ENCODE peak calls at places on chromosomes 1 and 21, in eight cellular contexts. Y is thoracic aorta; G is chondrocyte; B is activated CD8-positive, alpha-beta T cell treated with anti-CD3 and anti-CD28 coated beads for 36 hours; D is GM06990; E is fibroblast of pulmonary artery; N is D721Med; L is GM12864. V is an unnamed sample.

GRCh38 chr1:20552728-20553571 is 577 bp downstream of the FAM43B start:
- DNase-seq in Y (no peak), G (no peak), B (no peak), D (peak; percentile 34), E (peak; percentile 18), N (no peak), L (no peak), V (no peak)

GRCh38 chr21:38987551-38988210 is 182.0 kb downstream of the ETS2 start:
- DNase-seq in Y (no peak), G (no peak), B (no peak), D (no peak), E (no peak), N (no peak), L (no peak), V (no peak)

GRCh38 chr1:46508760-46509159 is 19.1 kb downstream of the DMBX1 start:
- DNase-seq in Y (no peak), G (no peak), B (no peak), D (no peak), E (no peak), N (no peak), L (no peak), V (no peak)

GRCh38 chr21:38712076-38712475 is 93.7 kb upstream of the ETS2 start:
- DNase-seq in Y (no peak), G (no peak), B (peak; percentile 18), D (no peak), E (peak; percentile 57), N (no peak), L (no peak), V (no peak)

GRCh38 chr1:68624233-68624632 is 127.4 kb upstream of the DEPDC1 start:
- DNase-seq in Y (no peak), G (no peak), B (no peak), D (no peak), E (peak; percentile 86), N (no peak), L (no peak), V (no peak)

GRCh38 chr1:166701603-166702090 is 137.6 kb upstream of the POGK start:
- DNase-seq in Y (no peak), G (no peak), B (no peak), D (no peak), E (no peak), N (peak; percentile 32), L (no peak), V (no peak)

GRCh38 chr1:63951076-63951946 is 177.5 kb downstream of the ROR1 start:
- DNase-seq in Y (no peak), G (no peak), B (no peak), D (no peak), E (peak; percentile 56), N (no peak), L (no peak), V (no peak)

GRCh38 chr21:15682977-15683376 is 46.8 kb upstream of the USP25 start:
- DNase-seq in Y (no peak), G (no peak), B (no peak), D (no peak), E (peak; percentile 79), N (no peak), L (no peak), V (no peak)

GRCh38 chr1:10152709-10153284 is 57.6 kb upstream of the KIF1B start:
- DNase-seq in Y (peak; percentile 8), G (no peak), B (peak; percentile 63), D (no peak), E (peak; percentile 67), N (no peak), L (no peak), V (no peak)

GRCh38 chr1:24386931-24387330 is 26.7 kb downstream of the STPG1 start:
- DNase-seq in Y (no peak), G (peak; percentile 30), B (no peak), D (no peak), E (no peak), N (no peak), L (no peak), V (no peak)

GRCh38 chr1:214708321-214708960 is 105.4 kb downstream of the CENPF start:
- DNase-seq in Y (no peak), G (no peak), B (no peak), D (no peak), E (no peak), N (no peak), L (no peak), V (no peak)

GRCh38 chr21:44866780-44867179 is 6.7 kb downstream of the PTTG1IP start:
- DNase-seq in Y (no peak), G (no peak), B (no peak), D (no peak), E (peak; percentile 73), N (no peak), L (no peak), V (no peak)

GRCh38 chr1:91591175-91591968 is 90.7 kb downstream of the CDC7 start:
- DNase-seq in Y (no peak), G (no peak), B (peak; percentile 24), D (no peak), E (no peak), N (no peak), L (no peak), V (no peak)

GRCh38 chr1:35315649-35316048 is 47.1 kb downstream of the ZMYM4 start:
- DNase-seq in Y (no peak), G (no peak), B (no peak), D (no peak), E (no peak), N (no peak), L (no peak), V (no peak)

GRCh38 chr1:221031890-221032222 is 152.6 kb downstream of the HLX start:
- DNase-seq in Y (no peak), G (no peak), B (no peak), D (no peak), E (peak; percentile 31), N (no peak), L (no peak), V (no peak)

GRCh38 chr21:38342734-38343133 is 85.9 kb downstream of the KCNJ15 start:
- DNase-seq in Y (no peak), G (no peak), B (no peak), D (no peak), E (no peak), N (no peak), L (no peak), V (no peak)

GRCh38 chr1:42923367-42924248 is 35.1 kb downstream of the SLC2A1 start:
- DNase-seq in Y (no peak), G (no peak), B (no peak), D (no peak), E (no peak), N (no peak), L (no peak), V (no peak)

GRCh38 chr1:56663846-56664245 is 18.7 kb downstream of the PRKAA2 start:
- DNase-seq in Y (no peak), G (no peak), B (no peak), D (no peak), E (no peak), N (no peak), L (no peak), V (no peak)

DNA sequence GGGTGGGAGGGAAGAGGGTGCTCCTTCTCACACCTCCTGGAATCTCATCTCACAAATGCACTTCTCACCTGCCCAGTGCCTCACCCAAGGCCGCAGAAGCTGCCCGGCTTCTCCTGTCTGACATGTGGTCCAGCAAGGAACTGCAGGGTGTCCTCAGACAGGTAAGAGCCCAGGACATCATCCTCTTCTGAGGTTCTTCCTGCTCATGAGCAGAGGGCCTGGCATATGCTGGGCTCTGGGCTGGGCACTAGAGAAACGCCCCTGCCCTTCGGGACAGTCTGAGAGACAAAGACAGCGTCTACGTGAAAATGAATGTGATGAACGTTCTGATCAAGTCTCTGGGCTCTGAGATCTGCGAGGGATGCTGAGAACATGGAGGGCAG is 42.4 kb downstream of the PKP1 start:
- DNase-seq in Y (no peak), G (no peak), B (no peak), D (no peak), E (no peak), N (no peak), L (no peak), V (no peak)
- TF ChIP-seq CTCF in Y (no peak), G (no peak), B (no peak), D (no peak), E (no peak), N (no peak), L (no peak), V (no peak)

GRCh38 chr21:42539931-42540343 is 26.3 kb downstream of the SLC37A1 start:
- DNase-seq in Y (no peak), G (no peak), B (no peak), D (no peak), E (no peak), N (no peak), L (no peak), V (no peak)
- TF ChIP-seq CTCF in Y (no peak), G (peak; percentile 39), B (no peak), D (peak; percentile 19), E (no peak), N (no peak), L (peak; percentile 13), V (no peak)

DNA sequence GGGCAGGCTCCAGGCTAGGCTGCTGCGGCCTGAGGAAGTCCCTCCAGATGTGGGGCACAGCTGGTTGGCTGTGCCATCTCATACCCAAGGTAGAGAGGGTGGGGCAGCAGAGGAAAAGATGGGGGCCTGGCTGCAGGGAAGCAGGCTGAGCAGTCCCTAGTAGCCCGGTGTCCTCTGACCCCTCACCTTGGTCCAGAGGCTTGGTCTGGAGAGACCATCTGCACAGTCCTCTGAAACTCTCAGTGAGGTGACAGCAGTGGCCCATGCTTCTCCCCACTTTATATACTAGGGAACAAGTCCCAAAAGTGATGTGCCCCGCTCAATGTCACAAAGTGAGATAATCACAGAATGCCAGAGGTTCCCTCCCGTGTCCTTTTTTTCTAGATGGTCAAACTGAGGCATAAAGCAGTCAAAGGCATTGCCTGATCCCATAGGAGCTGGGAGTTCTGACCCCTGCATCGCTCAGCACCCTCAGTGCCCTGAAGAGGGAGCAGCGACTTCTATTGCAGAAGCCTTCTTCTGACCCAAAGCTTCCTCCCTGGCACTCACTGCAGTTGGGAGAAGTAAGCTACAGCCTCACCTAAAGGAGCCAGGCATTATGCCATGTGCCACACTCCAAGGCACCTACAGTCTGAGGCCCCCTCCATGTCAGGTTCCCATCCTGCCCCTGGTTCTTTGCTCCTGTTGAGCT is 45.5 kb downstream of the TRABD2B start:
- DNase-seq in Y (no peak), G (no peak), B (no peak), D (no peak), E (no peak), N (no peak), L (no peak), V (no peak)
- TF ChIP-seq CTCF in Y (no peak), G (no peak), B (no peak), D (no peak), E (no peak), N (no peak), L (no peak), V (no peak)

DNA sequence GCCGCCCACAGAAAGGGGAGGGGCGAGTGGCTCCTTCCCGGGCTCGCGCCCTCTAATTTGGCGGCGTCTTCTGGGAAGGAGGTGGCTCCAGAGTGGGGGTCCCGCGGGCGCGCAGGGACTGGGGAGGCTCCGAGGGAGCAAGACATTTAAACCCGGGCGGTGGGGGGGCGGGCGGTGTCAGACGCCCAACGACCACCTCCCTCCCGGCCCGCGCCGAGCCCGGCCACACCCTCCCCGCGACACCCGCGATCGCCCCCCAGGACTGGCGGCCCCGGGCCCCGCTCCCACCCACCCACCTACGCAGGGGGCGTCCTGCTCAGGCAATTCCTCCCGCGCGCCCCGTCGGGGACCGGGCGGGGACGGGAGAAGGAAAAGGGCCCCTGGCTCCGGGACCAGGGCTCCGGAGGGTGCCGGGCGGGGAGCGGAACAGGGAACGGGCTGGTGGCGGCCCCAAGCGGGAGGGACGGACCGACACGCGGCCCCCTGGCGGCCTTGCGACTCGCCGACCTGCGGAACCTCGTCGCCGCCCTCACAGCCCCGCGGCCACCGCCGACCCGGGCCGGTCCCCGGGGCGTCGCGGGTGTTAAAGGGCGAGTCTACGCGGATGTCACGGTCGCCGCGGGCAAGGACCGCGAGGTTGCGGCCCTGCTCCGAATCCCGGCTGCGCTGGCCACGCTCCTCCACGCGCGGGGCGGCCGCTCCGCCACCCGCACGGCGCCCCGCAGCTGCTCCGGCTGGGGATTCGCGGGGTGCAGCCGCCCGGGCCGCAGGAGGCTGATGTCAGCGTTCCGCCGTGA is 94.0 kb upstream of the FMN2 start:
- DNase-seq in Y (no peak), G (no peak), B (peak; percentile 10), D (no peak), E (no peak), N (no peak), L (no peak), V (no peak)
- TF ChIP-seq CTCF in Y (no peak), G (peak; percentile 68), B (peak; percentile 23), D (no peak), E (no peak), N (peak; percentile 44), L (no peak), V (no peak)